ENCODE peak calls at places on chromosomes 7 and 10, in nine cellular contexts. J is stimulated activated CD4-positive, alpha-beta T cell treated with anti-CD3 and anti-CD28 coated beads, Interleukin-15, amount 100 ng/mL, for 48 hours; T is anterior cingulate cortex; G is hippocampal formation; O is tibial artery; D is activated T-helper 9 cell treated with anti-CD3 and anti-CD28 coated beads, Interleukin-2, amount 50 U/mL, for 16 hours; B is AG09319; P is stimulated activated CD8-positive, alpha-beta memory T cell treated with anti-CD3 and anti-CD28 coated beads, Interleukin-12 subunit alpha, Interleukin-12 subunit beta, amount 100 ng/mL, for 4 hours; S is AG04449. U is an unnamed sample.

GRCh38 chr7:30797294-30798040 is 26.2 kb downstream of the MINDY4 start:
- DNase-seq in P (no peak), G (no peak), J (no peak), B (no peak), T (no peak), S (no peak), D (no peak), O (no peak), U (peak; percentile 30)

GRCh38 chr7:129805086-129805719 is 147.6 kb downstream of the UBE2H start:
- DNase-seq in J (no peak), D (no peak), T (no peak), S (no peak), G (no peak), P (no peak), B (no peak), O (no peak), U (no peak)

GRCh38 chr10:51113007-51113406 is 38.7 kb downstream of the PRKG1 start:
- DNase-seq in P (no peak), G (no peak), O (no peak), S (no peak), T (no peak), D (no peak), B (no peak), J (no peak), U (no peak)

GRCh38 chr10:119495061-119495505 is 47.4 kb downstream of the RGS10 start:
- DNase-seq in T (no peak), O (no peak), G (no peak), D (no peak), J (no peak), P (no peak), S (no peak), B (no peak), U (no peak)

GRCh38 chr10:91210435-91210834 is 10.0 kb upstream of the PCGF5 start:
- DNase-seq in J (no peak), G (no peak), P (no peak), B (no peak), D (no peak), S (no peak), O (no peak), T (no peak), U (no peak)

GRCh38 chr7:15780271-15780670 is 93.8 kb upstream of the MEOX2 start:
- DNase-seq in J (no peak), D (no peak), G (no peak), T (no peak), S (no peak), O (no peak), P (no peak), B (no peak), U (no peak)

GRCh38 chr7:15720849-15721471 is 34.5 kb upstream of the MEOX2 start:
- DNase-seq in J (no peak), D (no peak), P (no peak), O (peak; percentile 58), T (no peak), B (peak; percentile 8), S (no peak), G (peak; percentile 30), U (no peak)

GRCh38 chr10:119268871-119269506 is 61.6 kb downstream of the GRK5 start:
- DNase-seq in G (no peak), O (no peak), B (no peak), D (peak; percentile 49), T (no peak), S (no peak), J (peak; percentile 25), P (peak; percentile 32), U (peak; percentile 45)

GRCh38 chr10:127880557-127880956 is 12.2 kb downstream of the CLRN3 start:
- DNase-seq in T (no peak), O (peak; percentile 36), B (no peak), G (peak; percentile 46), S (no peak), J (no peak), D (no peak), P (no peak), U (no peak)

GRCh38 chr10:103630156-103630555 is 136.7 kb downstream of the NEURL1 start:
- DNase-seq in G (no peak), P (no peak), J (no peak), D (no peak), S (no peak), B (no peak), T (no peak), O (no peak), U (no peak)

GRCh38 chr7:105896407-105896842 is 20.0 kb upstream of the ATXN7L1 start:
- DNase-seq in G (peak; percentile 52), B (no peak), O (no peak), J (no peak), P (no peak), T (no peak), D (no peak), S (no peak), U (no peak)

GRCh38 chr7:94183289-94183749 is 179.2 kb upstream of the BET1 start:
- DNase-seq in D (no peak), J (no peak), S (peak; percentile 99), T (no peak), O (no peak), P (no peak), B (peak; percentile 96), G (no peak), U (no peak)

GRCh38 chr10:31304261-31304970 is 14.6 kb upstream of the ZEB1 start:
- DNase-seq in O (no peak), D (no peak), P (no peak), J (no peak), G (no peak), B (no peak), T (no peak), S (no peak), U (no peak)

GRCh38 chr10:9289811-9290210 is 1235.3 kb downstream of the GATA3 start:
- DNase-seq in G (no peak), B (no peak), P (no peak), J (no peak), D (no peak), S (no peak), O (no peak), T (no peak), U (no peak)

GRCh38 chr10:58480321-58480720 is 32.4 kb upstream of the BICC1 start:
- DNase-seq in O (no peak), G (no peak), S (no peak), T (no peak), D (no peak), P (no peak), B (no peak), J (no peak), U (no peak)

GRCh38 chr10:33542747-33543505 is 208.5 kb upstream of the NRP1 start:
- DNase-seq in G (no peak), S (no peak), J (no peak), B (no peak), O (no peak), P (no peak), D (no peak), T (no peak), U (no peak)

GRCh38 chr10:36492590-36493510 is 632.5 kb upstream of the ANKRD30A start:
- DNase-seq in P (no peak), T (no peak), D (no peak), G (no peak), B (no peak), J (no peak), S (no peak), O (no peak), U (no peak)

GRCh38 chr7:36730046-36730445 is 5.8 kb upstream of the AOAH start:
- DNase-seq in G (no peak), J (no peak), O (no peak), T (no peak), D (no peak), P (no peak), B (no peak), S (no peak), U (no peak)

U was measured in stimulated activated effector memory CD8-positive, alpha-beta T cell treated with anti-CD3 and anti-CD28 coated beads, Interleukin-12 subunit alpha, Interleukin-12 subunit beta, amount 100 ng/mL, for 72 hours.